ENCODE peak calls at places on chromosomes 6 and 20, in six cellular contexts. V is lower lobe of right lung; C is endodermal cell; T is activated gamma-delta T cell treated with anti-CD3 and anti-CD28 coated beads, Interleukin-2, amount 50 U/mL, for 16 hours; O is thoracic aorta; W is gastrocnemius medialis. J is an unnamed sample.

GRCh38 chr6:31877651-31878161 is 1.1 kb downstream of the SLC44A4 start:
- DNase-seq in V (peak), C (no peak), T (no peak), O (no peak), W (no peak), J (no peak)

GRCh38 chr20:4012631-4013030 is 2.7 kb downstream of the RNF24 start:
- DNase-seq in V (no peak), C (no peak), T (no peak), O (no peak), W (no peak), J (no peak)

GRCh38 chr6:22036267-22036666 is 260.6 kb downstream of the PRL start:
- DNase-seq in V (no peak), C (peak), T (no peak), O (no peak), W (no peak), J (no peak)

GRCh38 chr6:125882243-125882642 is 74.3 kb upstream of the HINT3 start:
- DNase-seq in V (no peak), C (no peak), T (no peak), O (no peak), W (no peak), J (no peak)

GRCh38 chr6:87139236-87139635 is 16.1 kb upstream of the ZNF292 start:
- DNase-seq in V (no peak), C (no peak), T (peak), O (no peak), W (no peak), J (no peak)

GRCh38 chr6:1027795-1028569 is 283.9 kb upstream of the FOXQ1 start:
- DNase-seq in V (no peak), C (peak), T (no peak), O (no peak), W (no peak), J (no peak)

GRCh38 chr20:31573555-31574295 is 31.4 kb upstream of the ID1 start:
- DNase-seq in V (no peak), C (no peak), T (no peak), O (no peak), W (no peak), J (no peak)

GRCh38 chr6:129906515-129907077 is 45.5 kb upstream of the TMEM244 start:
- DNase-seq in V (no peak), C (no peak), T (no peak), O (no peak), W (no peak), J (no peak)

GRCh38 chr6:69231983-69232382 is 564.8 kb downstream of the LMBRD1 start:
- DNase-seq in V (no peak), C (no peak), T (no peak), O (no peak), W (no peak), J (no peak)

GRCh38 chr6:37256692-37257319 is 766 bp upstream of the TBC1D22B start:
- DNase-seq in V (no peak), C (no peak), T (no peak), O (no peak), W (no peak), J (no peak)

GRCh38 chr6:101392561-101393230 is 812 bp upstream of the GRIK2 start:
- DNase-seq in V (no peak), C (peak), T (no peak), O (no peak), W (no peak), J (no peak)

GRCh38 chr6:90406957-90407356 is 110.3 kb upstream of the BACH2 start:
- DNase-seq in V (no peak), C (no peak), T (no peak), O (no peak), W (no peak), J (no peak)

GRCh38 chr20:51493346-51493791 is 49.1 kb downstream of the NFATC2 start:
- DNase-seq in V (no peak), C (no peak), T (no peak), O (no peak), W (no peak), J (peak)

GRCh38 chr20:50670126-50670862 is 21.0 kb downstream of the RIPOR3 start:
- DNase-seq in V (no peak), C (no peak), T (no peak), O (no peak), W (no peak), J (no peak)

GRCh38 chr6:116543149-116543548 is 2.3 kb downstream of the TRAPPC3L start:
- DNase-seq in V (no peak), C (no peak), T (no peak), O (no peak), W (no peak), J (no peak)

GRCh38 chr6:31700716-31701401 is 2.3 kb downstream of the ABHD16A start:
- DNase-seq in V (no peak), C (no peak), T (no peak), O (no peak), W (no peak), J (no peak)

GRCh38 chr20:31568041-31568731 is 36.9 kb upstream of the ID1 start:
- DNase-seq in V (no peak), C (no peak), T (no peak), O (no peak), W (no peak), J (no peak)

GRCh38 chr6:39335780-39336541 is 13.5 kb upstream of the KCNK16 start:
- DNase-seq in V (no peak), C (no peak), T (no peak), O (no peak), W (no peak), J (no peak)

GRCh38 chr6:293185-294174 is 1.2 kb downstream of the DUSP22 start:
- DNase-seq in V (no peak), C (peak), T (peak), O (no peak), W (no peak), J (no peak)

GRCh38 chr6:166411721-166412151 is 29.0 kb upstream of the MPC1 start:
- DNase-seq in V (no peak), C (no peak), T (no peak), O (no peak), W (no peak), J (no peak)

GRCh38 chr20:48912065-48912464 is 9.4 kb upstream of the ARFGEF2 start:
- DNase-seq in V (no peak), C (no peak), T (no peak), O (no peak), W (no peak), J (no peak)

GRCh38 chr6:142485256-142485655 is 183.4 kb downstream of the ADGRG6 start:
- DNase-seq in V (no peak), C (no peak), T (no peak), O (no peak), W (no peak), J (no peak)

GRCh38 chr20:50449789-50450492 is 60.2 kb upstream of the PTPN1 start:
- DNase-seq in V (no peak), C (no peak), T (no peak), O (no peak), W (no peak), J (no peak)

GRCh38 chr6:149371154-149371553 is 28.9 kb upstream of the SUMO4 start:
- DNase-seq in V (no peak), C (no peak), T (no peak), O (no peak), W (no peak), J (no peak)

GRCh38 chr20:35611482-35611881 is 4.1 kb upstream of the SPAG4 start:
- DNase-seq in V (no peak), C (no peak), T (no peak), O (no peak), W (no peak), J (no peak)

GRCh38 chr6:147709396-147710272 is 201.1 kb downstream of the SAMD5 start:
- DNase-seq in V (no peak), C (no peak), T (no peak), O (no peak), W (no peak), J (no peak)

GRCh38 chr20:51661609-51662178 is 106.5 kb downstream of the ATP9A start:
- DNase-seq in V (no peak), C (no peak), T (peak), O (no peak), W (no peak), J (peak)

GRCh38 chr6:2498224-2498623 is 252.5 kb downstream of the MYLK4 start:
- DNase-seq in V (no peak), C (no peak), T (no peak), O (no peak), W (no peak), J (no peak)

GRCh38 chr20:60049601-60050000 is 91.4 kb downstream of the CDH26 start:
- DNase-seq in V (no peak), C (peak), T (no peak), O (no peak), W (no peak), J (no peak)

GRCh38 chr20:32278199-32278643 is 770 bp downstream of the KIF3B start:
- DNase-seq in V (no peak), C (no peak), T (no peak), O (no peak), W (no peak), J (peak)

GRCh38 chr6:36615018-36615761 is 21.0 kb downstream of the SRSF3 start:
- DNase-seq in V (peak), C (peak), T (no peak), O (no peak), W (peak), J (peak)

J was measured in stimulated activated naive CD4-positive, alpha-beta T cell treated with Interleukin-2 at 50 U/mL for 16 hours.